ENCODE peak calls at places on chromosomes 1 and 21, in eight cellular contexts. Z is foreskin fibroblast, H is left colon, O is hepatocyte, T is AG08395, L is neural crest cell, W is GM06990, E is memory B cell. Q is an unnamed sample.

GRCh38 chr21:27562303-27562702 is 595.4 kb upstream of the ADAMTS5 start:
- DNase-seq in E (no peak), L (no peak), W (no peak), Z (no peak), T (no peak), H (no peak), O (no peak), Q (no peak)

GRCh38 chr21:14259669-14260458 is 43.9 kb downstream of the RBM11 start:
- DNase-seq in T (peak; percentile 54), H (no peak), W (no peak), Z (peak; percentile 3), O (peak; percentile 73), E (no peak), L (no peak), Q (no peak)

GRCh38 chr1:54977938-54978337 is 2.5 kb upstream of the TMEM61 start:
- DNase-seq in O (no peak), H (no peak), L (no peak), E (no peak), T (no peak), W (no peak), Z (no peak), Q (no peak)

GRCh38 chr1:231590453-231591198 is 36.0 kb upstream of the DISC1 start:
- DNase-seq in T (peak; percentile 63), O (peak; percentile 80), L (peak; percentile 32), E (no peak), H (peak; percentile 54), Z (peak; percentile 67), W (no peak), Q (peak; percentile 17)

GRCh38 chr1:9181990-9182783 is 52.4 kb upstream of the H6PD start:
- DNase-seq in L (no peak), O (peak; percentile 81), W (peak; percentile 73), H (peak; percentile 66), E (no peak), T (peak; percentile 45), Z (peak; percentile 45), Q (no peak)

GRCh38 chr1:215071078-215071477 is 11.5 kb upstream of the KCNK2 start:
- DNase-seq in H (no peak), T (no peak), O (no peak), L (no peak), E (no peak), Z (no peak), W (no peak), Q (no peak)

GRCh38 chr1:183774938-183775337 is 30.0 kb upstream of the RGL1 start:
- DNase-seq in E (no peak), Z (no peak), T (no peak), W (no peak), O (no peak), H (no peak), L (no peak), Q (no peak)

GRCh38 chr1:26066857-26067256 is 573 bp downstream of the TRIM63 start:
- DNase-seq in H (no peak), W (no peak), T (no peak), O (peak; percentile 40), E (no peak), L (no peak), Z (no peak), Q (no peak)

GRCh38 chr1:182990413-182991144 is 32.6 kb upstream of the LAMC1 start:
- DNase-seq in H (no peak), W (no peak), E (no peak), T (no peak), L (no peak), O (no peak), Z (peak; percentile 77), Q (no peak)

GRCh38 chr21:45766501-45766900 is 123.0 kb downstream of the PCBP3 start:
- DNase-seq in O (no peak), H (no peak), T (no peak), E (no peak), L (no peak), Z (no peak), W (no peak), Q (no peak)

GRCh38 chr1:6603851-6604558 is 1.3 kb upstream of the KLHL21 start:
- DNase-seq in W (no peak), O (peak; percentile 75), H (peak; percentile 55), E (no peak), Z (peak; percentile 93), L (no peak), T (peak; percentile 83), Q (no peak)

GRCh38 chr1:32071758-32072621 is 749 bp upstream of the TMEM39B start:
- DNase-seq in O (peak; percentile 36), E (no peak), L (peak; percentile 22), W (no peak), T (no peak), Z (peak; percentile 78), H (no peak), Q (peak; percentile 26)

GRCh38 chr21:45179568-45180288 is 105.3 kb downstream of the ADARB1 start:
- DNase-seq in Z (no peak), W (no peak), E (no peak), L (no peak), H (no peak), O (no peak), T (no peak), Q (no peak)

GRCh38 chr1:218350909-218351616 is 5.9 kb downstream of the TGFB2 start:
- DNase-seq in T (peak; percentile 15), W (no peak), E (no peak), Z (peak; percentile 14), H (no peak), O (no peak), L (no peak), Q (no peak)

GRCh38 chr21:33747420-33747819 is 105.1 kb downstream of the ITSN1 start:
- DNase-seq in H (no peak), O (no peak), W (no peak), Z (no peak), E (no peak), L (no peak), T (no peak), Q (no peak)

GRCh38 chr1:95203908-95204437 is 30.0 kb upstream of the RWDD3 start:
- DNase-seq in E (no peak), T (no peak), O (no peak), Z (no peak), L (no peak), H (no peak), W (no peak), Q (no peak)

GRCh38 chr1:90007979-90008404 is 13.1 kb downstream of the ZNF326 start:
- DNase-seq in O (no peak), H (no peak), T (no peak), L (no peak), Z (no peak), E (no peak), W (no peak), Q (no peak)

GRCh38 chr1:153908071-153908470 is 14.7 kb downstream of the GATAD2B start:
- DNase-seq in T (no peak), L (no peak), E (no peak), O (no peak), Z (no peak), H (no peak), W (no peak), Q (no peak)